ENCODE peak calls at places on chromosomes 2 and 18, in ten cellular contexts. E, Z, D, G, C, W, H, K, N and P are unnamed samples. For H3K36me3, the result is how much of the 10 kb centered on the place peaks cover.

GRCh38 chr2:138507267-138507666 is 5.7 kb downstream of the SPOPL start:
- DNase-seq in E (no peak), Z (no peak), D (no peak), G (no peak), C (no peak), W (no peak), H (no peak), K (no peak), N (no peak), P (no peak)

GRCh38 chr2:98280376-98281102 is 65.7 kb upstream of the CNGA3 start:
- DNase-seq in E (peak), Z (no peak), D (no peak), G (no peak), C (no peak), W (no peak), H (no peak), K (no peak), N (no peak), P (no peak)

GRCh38 chr2:207847807-207848544 is 78.3 kb upstream of the FZD5 start:
- DNase-seq in E (peak), Z (peak), D (peak), G (no peak), C (peak), W (no peak), H (no peak), K (no peak), N (no peak), P (no peak)

GRCh38 chr2:169110919-169111318 is 41.6 kb downstream of the DHRS9 start:
- DNase-seq in E (peak), Z (no peak), D (no peak), G (no peak), C (no peak), W (no peak), H (no peak), K (no peak), N (no peak), P (no peak)

GRCh38 chr18:34576622-34577021 is 133.5 kb upstream of the DTNA start:
- DNase-seq in E (no peak), Z (no peak), D (no peak), G (no peak), C (no peak), W (no peak), H (no peak), K (no peak), N (no peak), P (no peak)

GRCh38 chr2:168910330-168910729 is 9.2 kb downstream of the G6PC2 start:
- DNase-seq in E (no peak), Z (no peak), D (no peak), G (no peak), C (no peak), W (no peak), H (no peak), K (no peak), N (no peak), P (no peak)

GRCh38 chr2:152491139-152491472 is 156.1 kb downstream of the FMNL2 start:
- DNase-seq in E (no peak), Z (no peak), D (no peak), G (peak), C (no peak), W (no peak), H (peak), K (no peak), N (peak), P (peak)

GRCh38 chr2:113847144-113847543 is 42.7 kb upstream of the ACTR3 start:
- DNase-seq in E (no peak), Z (no peak), D (peak), G (no peak), C (peak), W (no peak), H (no peak), K (no peak), N (no peak), P (no peak)

DNA sequence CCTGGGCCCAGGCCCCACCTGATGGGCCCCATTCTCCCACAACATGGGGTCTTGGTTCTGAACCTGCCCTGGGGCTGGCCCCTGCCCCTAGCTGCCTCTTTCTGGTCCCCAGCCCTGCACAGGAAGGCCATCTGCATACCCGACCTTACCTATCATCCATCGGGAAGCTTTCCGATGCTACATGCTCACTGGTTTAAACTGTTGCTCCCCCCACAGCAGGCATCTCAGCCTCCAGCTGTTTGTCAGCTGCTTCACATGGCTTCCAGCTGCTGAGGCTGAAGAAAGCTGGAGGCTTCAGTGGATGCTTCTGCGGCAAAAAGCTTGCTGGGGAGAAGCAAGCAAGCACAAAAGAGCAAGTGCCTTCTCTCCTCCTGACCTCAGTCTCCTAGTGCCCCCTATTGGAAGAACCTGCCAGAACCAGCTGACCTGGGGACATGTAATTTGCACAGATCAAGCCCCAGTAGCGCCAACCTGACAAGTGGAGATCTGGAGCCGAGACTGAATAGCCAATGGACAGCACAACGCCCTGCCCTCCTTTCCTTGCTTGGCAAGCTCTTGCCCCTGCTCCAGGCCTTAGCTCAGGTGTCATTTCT is 24.1 kb upstream of the RHOB start:
- DNase-seq in E (peak), Z (no peak), D (no peak), G (no peak), C (peak), W (no peak), H (peak), K (no peak), N (no peak), P (no peak)
- TF ChIP-seq CTCF in E (peak), Z (no peak), D (no peak), G (no peak), C (peak), W (no peak), H (no peak), K (no peak), N (no peak), P (peak)

DNA sequence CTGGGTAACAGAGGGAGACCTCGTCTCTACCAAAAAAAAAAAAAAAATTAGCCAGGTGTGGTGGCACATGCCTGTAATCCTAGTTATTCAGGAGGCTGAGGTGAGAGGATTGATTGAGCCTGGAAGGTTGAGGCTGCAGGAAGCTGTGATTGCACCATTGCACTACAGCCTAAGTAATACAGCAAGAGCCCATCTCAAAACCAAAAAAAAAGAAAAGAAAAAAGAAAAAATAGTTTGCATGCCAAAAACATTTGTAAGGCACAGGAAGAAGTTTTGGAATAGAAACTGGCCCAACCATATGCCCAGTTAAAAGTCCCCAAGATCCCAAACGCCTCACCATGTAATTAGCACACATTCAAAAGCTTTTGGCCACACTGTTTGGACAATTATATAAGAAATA is 13.4 kb upstream of the ACOXL start:
- DNase-seq in E (no peak), Z (no peak), D (no peak), G (no peak), C (no peak), W (no peak), H (no peak), K (no peak), N (no peak), P (no peak)
- H3K36me3 ChIP-seq in E (under half), Z (under half), D (under half), G (under half), C (under half), W (under half), H (under half), K (under half), N (under half), P (under half)

GRCh38 chr18:52339891-52340371 is at the start of gene DCC:
- DNase-seq in E (peak), Z (no peak), D (peak), G (no peak), C (peak), W (no peak), H (no peak), K (no peak), N (no peak), P (no peak)
- TF ChIP-seq CTCF in E (peak), Z (no peak), D (peak), G (no peak), C (peak), W (no peak), H (no peak), K (no peak), N (no peak), P (peak)

GRCh38 chr2:10922307-10923006 is 10.7 kb downstream of the KCNF1 start:
- DNase-seq in E (peak), Z (no peak), D (no peak), G (no peak), C (no peak), W (peak), H (no peak), K (no peak), N (no peak), P (no peak)

GRCh38 chr2:10921525-10921924 is 9.8 kb downstream of the KCNF1 start:
- DNase-seq in E (no peak), Z (no peak), D (no peak), G (no peak), C (no peak), W (peak), H (no peak), K (no peak), N (no peak), P (no peak)

GRCh38 chr2:10924441-10924840 is 12.7 kb downstream of the KCNF1 start:
- DNase-seq in E (no peak), Z (no peak), D (no peak), G (no peak), C (no peak), W (peak), H (no peak), K (no peak), N (no peak), P (no peak)

GRCh38 chr2:10923965-10924364 is 12.2 kb downstream of the KCNF1 start:
- DNase-seq in E (no peak), Z (no peak), D (no peak), G (no peak), C (no peak), W (peak), H (no peak), K (no peak), N (no peak), P (no peak)

GRCh38 chr2:10923007-10923372 is 11.3 kb downstream of the KCNF1 start:
- DNase-seq in E (no peak), Z (no peak), D (no peak), G (no peak), C (no peak), W (peak), H (no peak), K (no peak), N (no peak), P (no peak)
- H3K36me3 ChIP-seq in E (under half), Z (under half), D (under half), G (under half), C (under half), W (under half), H (under half), K (under half), N (under half), P (under half)

GRCh38 chr2:145919507-145919906 is 1399.6 kb upstream of the ZEB2 start:
- DNase-seq in E (no peak), Z (no peak), D (no peak), G (no peak), C (peak), W (no peak), H (no peak), K (no peak), N (no peak), P (no peak)
- TF ChIP-seq CTCF in E (no peak), Z (no peak), D (no peak), G (no peak), C (peak), W (no peak), H (no peak), K (no peak), N (peak), P (peak)